ENCODE peak calls at places on chromosome X, in five cellular contexts. One of them, this sample, is unnamed.

GRCh38 chrX:74422576-74423288 is 1.4 kb downstream of the SLC16A2 start:
- DNase-seq in astrocyte of the spinal cord: peak
- DNase-seq in NCI-H1105: no peak
- DNase-seq in lower leg skin: peak
- DNase-seq in uterus: peak
- DNase-seq in this sample: peak

GRCh38 chrX:154321624-154322023 is 26.0 kb downstream of the TKTL1 start:
- DNase-seq in lower leg skin: no peak
- DNase-seq in astrocyte of the spinal cord: no peak
- DNase-seq in NCI-H1105: no peak
- DNase-seq in uterus: no peak
- DNase-seq in this sample: no peak

GRCh38 chrX:47743504-47743903 is 84.5 kb upstream of the UXT start:
- DNase-seq in uterus: no peak
- DNase-seq in lower leg skin: no peak
- DNase-seq in NCI-H1105: no peak
- DNase-seq in astrocyte of the spinal cord: peak
- DNase-seq in this sample: no peak

GRCh38 chrX:123959281-123960063 is 2.0 kb upstream of the STAG2 start:
- DNase-seq in lower leg skin: peak
- DNase-seq in NCI-H1105: no peak
- DNase-seq in astrocyte of the spinal cord: peak
- DNase-seq in uterus: peak
- DNase-seq in this sample: peak

GRCh38 chrX:131513159-131513914 is 30.5 kb upstream of the OR13H1 start:
- DNase-seq in lower leg skin: no peak
- DNase-seq in uterus: no peak
- DNase-seq in NCI-H1105: no peak
- DNase-seq in astrocyte of the spinal cord: no peak
- DNase-seq in this sample: no peak

GRCh38 chrX:18377802-18378201 is 23.3 kb upstream of the SCML2 start:
- DNase-seq in uterus: no peak
- DNase-seq in NCI-H1105: no peak
- DNase-seq in lower leg skin: no peak
- DNase-seq in astrocyte of the spinal cord: no peak
- DNase-seq in this sample: no peak

GRCh38 chrX:134718329-134719317 is 60.4 kb upstream of the PLAC1 start:
- DNase-seq in uterus: peak
- DNase-seq in astrocyte of the spinal cord: peak
- DNase-seq in NCI-H1105: no peak
- DNase-seq in lower leg skin: no peak
- DNase-seq in this sample: peak

GRCh38 chrX:74779175-74779574 is 146.1 kb downstream of the NEXMIF start:
- DNase-seq in astrocyte of the spinal cord: no peak
- DNase-seq in NCI-H1105: no peak
- DNase-seq in lower leg skin: no peak
- DNase-seq in uterus: no peak
- DNase-seq in this sample: no peak

GRCh38 chrX:48665991-48666390 is 17.6 kb upstream of the WAS start:
- DNase-seq in astrocyte of the spinal cord: no peak
- DNase-seq in lower leg skin: no peak
- DNase-seq in NCI-H1105: no peak
- DNase-seq in uterus: no peak
- DNase-seq in this sample: no peak

GRCh38 chrX:67718926-67719325 is 175.1 kb downstream of the AR start:
- DNase-seq in astrocyte of the spinal cord: no peak
- DNase-seq in uterus: no peak
- DNase-seq in lower leg skin: no peak
- DNase-seq in NCI-H1105: no peak
- DNase-seq in this sample: no peak

GRCh38 chrX:10722804-10723364 is 102.5 kb upstream of the MID1 start:
- DNase-seq in uterus: peak
- DNase-seq in astrocyte of the spinal cord: peak
- DNase-seq in NCI-H1105: peak
- DNase-seq in lower leg skin: no peak
- DNase-seq in this sample: peak

GRCh38 chrX:118536204-118536603 is 40.6 kb downstream of the DOCK11 start:
- DNase-seq in uterus: no peak
- DNase-seq in astrocyte of the spinal cord: no peak
- DNase-seq in NCI-H1105: no peak
- DNase-seq in lower leg skin: no peak
- DNase-seq in this sample: no peak

GRCh38 chrX:119618439-119618838 is 12.2 kb upstream of the NKRF start:
- DNase-seq in astrocyte of the spinal cord: no peak
- DNase-seq in uterus: no peak
- DNase-seq in lower leg skin: no peak
- DNase-seq in NCI-H1105: no peak
- DNase-seq in this sample: no peak

GRCh38 chrX:110021180-110022022 is 18.5 kb downstream of the TMEM164 start:
- DNase-seq in lower leg skin: no peak
- DNase-seq in NCI-H1105: no peak
- DNase-seq in astrocyte of the spinal cord: peak
- DNase-seq in uterus: no peak
- DNase-seq in this sample: peak

GRCh38 chrX:11460347-11460746 is 167.1 kb downstream of the AMELX start:
- DNase-seq in NCI-H1105: no peak
- DNase-seq in astrocyte of the spinal cord: no peak
- DNase-seq in lower leg skin: no peak
- DNase-seq in uterus: no peak
- DNase-seq in this sample: no peak

GRCh38 chrX:20454117-20454516 is 187.4 kb upstream of the RPS6KA3 start:
- DNase-seq in uterus: no peak
- DNase-seq in astrocyte of the spinal cord: no peak
- DNase-seq in NCI-H1105: no peak
- DNase-seq in lower leg skin: no peak
- DNase-seq in this sample: peak

GRCh38 chrX:57177070-57177469 is 39.9 kb upstream of the SPIN2A start:
- DNase-seq in NCI-H1105: no peak
- DNase-seq in lower leg skin: no peak
- DNase-seq in astrocyte of the spinal cord: no peak
- DNase-seq in uterus: no peak
- DNase-seq in this sample: no peak

GRCh38 chrX:24426921-24427746 is 38.0 kb upstream of the PDK3 start:
- DNase-seq in astrocyte of the spinal cord: peak
- DNase-seq in uterus: no peak
- DNase-seq in NCI-H1105: no peak
- DNase-seq in lower leg skin: no peak
- DNase-seq in this sample: no peak

GRCh38 chrX:38215141-38215540 is 5.5 kb downstream of the SRPX start:
- DNase-seq in lower leg skin: no peak
- DNase-seq in uterus: peak
- DNase-seq in NCI-H1105: no peak
- DNase-seq in astrocyte of the spinal cord: peak
- DNase-seq in this sample: peak

GRCh38 chrX:139078342-139078741 is 366.8 kb upstream of the FGF13 start:
- DNase-seq in uterus: no peak
- DNase-seq in NCI-H1105: no peak
- DNase-seq in astrocyte of the spinal cord: no peak
- DNase-seq in lower leg skin: no peak
- DNase-seq in this sample: no peak

GRCh38 chrX:28542791-28543190 is 44.5 kb upstream of the IL1RAPL1 start:
- DNase-seq in uterus: no peak
- DNase-seq in lower leg skin: no peak
- DNase-seq in NCI-H1105: no peak
- DNase-seq in astrocyte of the spinal cord: no peak
- DNase-seq in this sample: no peak

GRCh38 chrX:139058831-139059495 is 347.4 kb upstream of the FGF13 start:
- DNase-seq in NCI-H1105: no peak
- DNase-seq in lower leg skin: no peak
- DNase-seq in astrocyte of the spinal cord: peak
- DNase-seq in uterus: no peak
- DNase-seq in this sample: no peak

GRCh38 chrX:69238153-69238959 is 73.1 kb upstream of the PJA1 start:
- DNase-seq in uterus: no peak
- DNase-seq in astrocyte of the spinal cord: no peak
- DNase-seq in NCI-H1105: peak
- DNase-seq in lower leg skin: peak
- DNase-seq in this sample: no peak

GRCh38 chrX:53071604-53072417 is 10.4 kb upstream of the TSPYL2 start:
- DNase-seq in NCI-H1105: peak
- DNase-seq in uterus: peak
- DNase-seq in astrocyte of the spinal cord: peak
- DNase-seq in lower leg skin: peak
- DNase-seq in this sample: no peak

GRCh38 chrX:85379174-85379907 is at the start of gene POF1B:
- DNase-seq in astrocyte of the spinal cord: no peak
- DNase-seq in lower leg skin: no peak
- DNase-seq in NCI-H1105: no peak
- DNase-seq in uterus: no peak
- DNase-seq in this sample: no peak

GRCh38 chrX:7147431-7147977 is at the start of gene STS:
- DNase-seq in astrocyte of the spinal cord: peak
- DNase-seq in NCI-H1105: no peak
- DNase-seq in lower leg skin: peak
- DNase-seq in uterus: peak
- DNase-seq in this sample: peak

GRCh38 chrX:13650318-13650717 is 2.6 kb upstream of the TCEANC start:
- DNase-seq in astrocyte of the spinal cord: no peak
- DNase-seq in uterus: no peak
- DNase-seq in lower leg skin: no peak
- DNase-seq in NCI-H1105: no peak
- DNase-seq in this sample: no peak

This sample was measured in SJSA1.